ENCODE peak calls at places on chromosomes 13 and 19, in six cellular contexts. I is fibroblast of mammary gland, O is HS-5, X is cerebellum, T is D341Med, Z is IMR-90. F is an unnamed sample.
A peak's percentile ranks its signal among the peaks of the same experiment; 100 is the strongest.

GRCh38 chr13:99018418-99019180 is 40.7 kb upstream of the DOCK9 start:
- DNase-seq in X (no peak), O (no peak), I (peak; percentile 65), T (no peak), Z (peak; percentile 68), F (peak; percentile 21)

GRCh38 chr13:75050419-75051066 is 431.4 kb downstream of the TBC1D4 start:
- DNase-seq in I (peak; percentile 12), X (no peak), T (no peak), O (no peak), Z (peak; percentile 1), F (no peak)

GRCh38 chr13:50141660-50142010 is 126.4 kb downstream of the KCNRG start:
- DNase-seq in Z (no peak), O (no peak), T (no peak), I (no peak), X (no peak), F (no peak)

GRCh38 chr19:4807188-4807587 is 15.7 kb downstream of the FEM1A start:
- DNase-seq in Z (no peak), X (no peak), T (no peak), I (no peak), O (no peak), F (no peak)

GRCh38 chr19:54684537-54684936 is 21.8 kb downstream of the LILRB4 start:
- DNase-seq in I (peak; percentile 2), O (no peak), T (no peak), Z (no peak), X (no peak), F (peak; percentile 67)

GRCh38 chr19:12843999-12844732 is 5.9 kb downstream of the MAST1 start:
- DNase-seq in T (no peak), Z (no peak), O (no peak), I (no peak), X (no peak), F (no peak)

GRCh38 chr13:42594577-42595571 is 20.9 kb downstream of the TNFSF11 start:
- DNase-seq in T (peak; percentile 69), X (peak; percentile 40), I (peak; percentile 96), O (peak; percentile 6), Z (peak; percentile 66), F (peak; percentile 78)

GRCh38 chr13:43232866-43233265 is 209.5 kb downstream of the DNAJC15 start:
- DNase-seq in O (peak; percentile 63), I (peak; percentile 96), Z (peak; percentile 77), X (peak; percentile 11), T (no peak), F (peak; percentile 79)

GRCh38 chr19:35141627-35142401 is 1.2 kb upstream of the FXYD7 start:
- DNase-seq in O (no peak), Z (no peak), X (no peak), I (no peak), T (no peak), F (no peak)

GRCh38 chr13:113997845-113998751 is 24.2 kb upstream of the C13orf46 start:
- DNase-seq in I (peak; percentile 92), T (no peak), O (no peak), X (no peak), Z (peak; percentile 79), F (peak; percentile 68)

GRCh38 chr13:27374650-27375049 is 49.8 kb upstream of the GTF3A start:
- DNase-seq in T (peak; percentile 74), X (peak; percentile 67), O (no peak), I (peak; percentile 90), Z (peak; percentile 88), F (peak; percentile 74)